ENCODE peak calls at places on chromosomes 6 and 20, in four cellular contexts. R, M, J and L are unnamed samples.

GRCh38 chr6:53309059-53309896 is 39.5 kb downstream of the ELOVL5 start:
- DNase-seq in J (no peak), M (peak), R (no peak), L (no peak)

GRCh38 chr20:47272893-47273590 is 83.5 kb downstream of the ZMYND8 start:
- DNase-seq in J (peak), R (peak), M (peak), L (peak)

GRCh38 chr6:51349866-51350265 is 531.2 kb downstream of the TFAP2B start:
- DNase-seq in M (no peak), R (no peak), J (no peak), L (no peak)

GRCh38 chr6:130885392-130886192 is 58.4 kb downstream of the SMLR1 start:
- DNase-seq in R (peak), J (peak), M (peak), L (peak)

GRCh38 chr6:149334682-149335160 is 17.2 kb downstream of the TAB2 start:
- DNase-seq in M (peak), J (peak), R (no peak), L (no peak)

GRCh38 chr20:31915491-31916280 is 36.2 kb downstream of the PDRG1 start:
- DNase-seq in R (no peak), J (no peak), M (no peak), L (no peak)

GRCh38 chr6:129006685-129007514 is 124.0 kb downstream of the LAMA2 start:
- DNase-seq in J (no peak), R (no peak), M (no peak), L (no peak)

GRCh38 chr6:4401408-4402367 is 266.3 kb upstream of the ECI2 start:
- DNase-seq in J (no peak), R (no peak), M (no peak), L (no peak)

GRCh38 chr6:116682334-116682712 is 1.3 kb downstream of the KPNA5 start:
- DNase-seq in M (peak), J (no peak), R (peak), L (peak)

GRCh38 chr20:36919715-36920333 is 31.7 kb downstream of the SAMHD1 start:
- DNase-seq in J (no peak), M (peak), R (no peak), L (peak)

GRCh38 chr20:63095718-63096654 is 89.2 kb upstream of the BHLHE23 start:
- DNase-seq in R (no peak), J (no peak), M (no peak), L (no peak)

GRCh38 chr20:48298851-48299484 is 513.7 kb upstream of the SULF2 start:
- DNase-seq in R (no peak), J (peak), M (peak), L (peak)

GRCh38 chr6:142297996-142298753 is 3.6 kb upstream of the ADGRG6 start:
- DNase-seq in J (no peak), R (no peak), M (peak), L (peak)

GRCh38 chr20:49863666-49864065 is 51.0 kb downstream of the SLC9A8 start:
- DNase-seq in R (no peak), M (no peak), J (no peak), L (no peak)

GRCh38 chr20:37218431-37218830 is 39.1 kb upstream of the MROH8 start:
- DNase-seq in M (no peak), R (no peak), J (no peak), L (no peak)

GRCh38 chr20:34112600-34113061 is 588 bp upstream of the EIF2S2 start:
- DNase-seq in M (peak), R (no peak), J (no peak), L (peak)

GRCh38 chr6:25627001-25627400 is 25.0 kb upstream of the SCGN start:
- DNase-seq in R (no peak), M (no peak), J (no peak), L (no peak)

GRCh38 chr6:132054525-132054924 is 103.4 kb upstream of the CCN2 start:
- DNase-seq in J (no peak), M (peak), R (no peak), L (no peak)

GRCh38 chr6:17865243-17865642 is 122.2 kb downstream of the KIF13A start:
- DNase-seq in M (no peak), J (no peak), R (no peak), L (no peak)

GRCh38 chr20:38338849-38339520 is 7.3 kb upstream of the LBP start:
- DNase-seq in R (no peak), J (no peak), M (no peak), L (no peak)

GRCh38 chr20:17878912-17879602 is 89.5 kb downstream of the SNX5 start:
- DNase-seq in M (no peak), R (no peak), J (no peak), L (peak)